ENCODE peak calls at places on chromosomes 7 and 10, in six cellular contexts. S is brain microvascular endothelial cell; L is H1; X is psoas muscle; Z is CD8-positive, alpha-beta memory T cell; G is pancreas. C is an unnamed sample.

GRCh38 chr7:148700693-148701092 is 2.0 kb downstream of the CUL1 start:
- DNase-seq in S (peak), L (no peak), X (no peak), Z (peak), G (no peak), C (no peak)

GRCh38 chr10:132499367-132499685 is 38.3 kb upstream of the INPP5A start:
- DNase-seq in S (no peak), L (no peak), X (no peak), Z (no peak), G (no peak), C (no peak)

GRCh38 chr7:125074141-125074540 is 144.5 kb upstream of the POT1 start:
- DNase-seq in S (no peak), L (no peak), X (no peak), Z (no peak), G (no peak), C (no peak)

GRCh38 chr10:77909755-77910375 is 16.7 kb downstream of the DLG5 start:
- DNase-seq in S (peak), L (no peak), X (no peak), Z (no peak), G (peak), C (no peak)

GRCh38 chr7:34807548-34808340 is 149.7 kb downstream of the NPSR1 start:
- DNase-seq in S (no peak), L (no peak), X (no peak), Z (no peak), G (no peak), C (no peak)

GRCh38 chr10:63264852-63265617 is 131.9 kb downstream of the NRBF2 start:
- DNase-seq in S (peak), L (no peak), X (no peak), Z (peak), G (no peak), C (peak)

GRCh38 chr7:3434611-3435010 is 133.6 kb downstream of the SDK1 start:
- DNase-seq in S (no peak), L (no peak), X (no peak), Z (no peak), G (no peak), C (no peak)

GRCh38 chr7:101880536-101881443 is 63.4 kb downstream of the CUX1 start:
- DNase-seq in S (peak), L (no peak), X (no peak), Z (no peak), G (no peak), C (no peak)

GRCh38 chr7:85426487-85426960 is 239.7 kb upstream of the SEMA3D start:
- DNase-seq in S (no peak), L (no peak), X (no peak), Z (no peak), G (no peak), C (no peak)

GRCh38 chr7:135666156-135666555 is 3.8 kb downstream of the STMP1 start:
- DNase-seq in S (peak), L (no peak), X (no peak), Z (no peak), G (no peak), C (no peak)

GRCh38 chr10:110864662-110865140 is 7.0 kb upstream of the PDCD4 start:
- DNase-seq in S (no peak), L (no peak), X (no peak), Z (peak), G (no peak), C (no peak)

GRCh38 chr7:1742555-1743303 is 72.7 kb downstream of the ELFN1 start:
- DNase-seq in S (peak), L (no peak), X (no peak), Z (peak), G (peak), C (peak)

GRCh38 chr10:48623607-48624132 is 18.8 kb upstream of the ARHGAP22 start:
- DNase-seq in S (no peak), L (no peak), X (no peak), Z (no peak), G (no peak), C (no peak)

GRCh38 chr7:24510781-24511180 is 62.5 kb upstream of the PALS2 start:
- DNase-seq in S (no peak), L (no peak), X (no peak), Z (no peak), G (no peak), C (no peak)

GRCh38 chr7:1889556-1890181 is 219.6 kb downstream of the ELFN1 start:
- DNase-seq in S (peak), L (no peak), X (no peak), Z (no peak), G (no peak), C (no peak)

GRCh38 chr7:26860361-26860760 is 4.0 kb downstream of the SKAP2 start:
- DNase-seq in S (no peak), L (no peak), X (no peak), Z (no peak), G (no peak), C (no peak)

GRCh38 chr10:132102071-132102716 is 36.4 kb downstream of the JAKMIP3 start:
- DNase-seq in S (no peak), L (peak), X (peak), Z (no peak), G (no peak), C (no peak)

GRCh38 chr10:125094111-125094705 is 66.2 kb downstream of the CTBP2 start:
- DNase-seq in S (no peak), L (no peak), X (peak), Z (no peak), G (no peak), C (no peak)

GRCh38 chr10:123240776-123241175 is 86.6 kb downstream of the BUB3 start:
- DNase-seq in S (no peak), L (no peak), X (no peak), Z (no peak), G (no peak), C (no peak)

DNA sequence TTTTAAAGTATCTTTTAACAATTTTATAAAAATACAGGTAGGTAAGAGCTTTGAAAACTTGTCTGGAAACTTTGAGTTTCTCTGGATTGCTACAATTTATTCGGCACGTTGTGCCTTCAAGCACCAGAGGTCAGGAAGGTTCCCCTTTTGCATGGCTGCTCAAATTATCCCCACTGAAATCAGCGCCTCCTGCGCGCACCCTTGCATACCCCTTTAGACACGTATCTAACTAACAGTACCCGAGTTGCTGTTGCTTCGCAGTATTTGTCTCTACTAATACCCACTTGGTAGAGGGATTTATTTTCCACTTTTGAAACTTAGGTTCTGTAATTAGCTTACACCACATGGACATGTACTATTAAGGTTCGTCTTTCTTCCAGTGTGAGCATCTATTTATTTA is 1.6 kb downstream of the MEOX2 start:
- DNase-seq in S (no peak), L (no peak), X (no peak), Z (no peak), G (no peak), C (peak)
- H3K4me3 ChIP-seq in S (no peak), L (no peak), X (peak), Z (no peak), G (no peak), C (peak)

DNA sequence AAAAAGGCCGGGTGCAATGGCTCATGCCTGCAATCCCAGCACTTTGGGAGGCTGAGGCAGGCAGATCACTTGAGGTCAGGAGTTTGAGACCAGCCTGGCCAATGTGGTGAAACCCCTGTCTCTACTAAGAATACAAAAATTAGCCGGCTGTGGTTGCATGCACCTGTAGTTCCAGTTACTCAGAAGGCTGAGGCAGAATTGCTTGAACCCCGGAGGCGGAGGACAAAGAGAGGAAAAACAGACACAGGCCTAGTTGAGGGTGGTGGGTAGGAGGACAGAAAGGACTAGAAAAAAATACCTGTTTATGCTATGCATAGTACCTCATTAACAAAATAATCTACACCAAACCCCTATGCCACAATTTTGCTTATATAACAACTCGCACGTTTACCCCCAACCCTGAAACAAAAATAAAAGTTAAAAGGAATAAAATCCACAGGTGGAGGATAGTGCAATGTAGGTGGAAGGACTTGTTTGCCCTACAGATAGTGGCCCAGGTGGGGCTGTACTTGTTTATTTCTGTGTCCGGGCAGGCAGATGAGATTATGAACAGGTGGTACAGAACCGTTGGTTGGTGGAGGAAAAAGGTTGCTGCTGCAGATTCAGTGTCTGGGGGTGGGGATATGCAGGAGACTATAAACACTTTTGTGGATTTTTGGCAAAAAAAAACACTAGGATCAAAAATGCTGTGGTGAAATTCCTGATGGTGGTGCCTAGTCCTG is 5.1 kb downstream of the ZNF680 start:
- DNase-seq in S (no peak), L (no peak), X (no peak), Z (no peak), G (no peak), C (no peak)
- H3K27ac ChIP-seq in S (no peak), L (no peak), X (peak), Z (no peak), G (no peak), C (peak)

DNA sequence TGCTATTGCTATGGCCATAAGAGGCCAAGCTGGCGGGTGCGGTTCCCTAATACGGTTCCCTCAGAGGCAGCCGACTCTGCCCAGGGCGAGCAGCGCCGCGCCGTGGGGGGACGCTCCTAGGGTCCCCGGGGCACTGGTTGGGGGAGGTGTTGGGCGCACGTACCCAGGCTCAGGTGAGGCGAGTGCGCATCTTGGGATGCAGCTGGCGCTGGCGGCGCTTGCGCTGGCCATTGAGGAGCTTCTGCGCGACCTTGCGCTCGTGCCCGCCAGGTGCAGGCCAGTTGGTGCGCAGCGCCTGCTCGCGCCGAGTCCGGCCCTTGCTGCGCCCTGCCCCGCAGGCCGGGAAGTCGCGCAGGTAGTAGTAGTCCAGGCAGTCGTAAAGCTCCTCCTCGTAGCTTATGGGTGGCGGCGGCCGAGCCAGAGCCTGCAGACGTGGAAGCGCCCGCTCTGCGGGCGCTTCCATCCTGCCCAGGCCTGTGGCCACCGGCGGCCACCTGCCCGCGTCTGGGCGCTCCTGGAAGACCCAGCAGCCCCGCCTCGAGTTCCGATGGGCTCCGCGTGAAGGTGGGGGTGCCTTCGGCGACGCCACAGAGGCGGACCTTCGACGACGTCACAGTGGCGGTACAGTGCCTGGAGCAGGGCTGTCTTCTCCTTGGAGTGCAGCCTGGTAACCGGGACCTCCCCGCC is at the start of gene NUPR2:
- DNase-seq in S (no peak), L (no peak), X (no peak), Z (no peak), G (no peak), C (no peak)
- H3K4me3 ChIP-seq in S (no peak), L (no peak), X (peak), Z (no peak), G (peak), C (no peak)

GRCh38 chr7:103539875-103540274 is 93.9 kb upstream of the SLC26A5 start:
- DNase-seq in S (no peak), L (no peak), X (no peak), Z (no peak), G (no peak), C (no peak)

GRCh38 chr7:103542470-103542869 is 96.5 kb upstream of the SLC26A5 start:
- DNase-seq in S (no peak), L (no peak), X (no peak), Z (no peak), G (no peak), C (no peak)

GRCh38 chr7:103540338-103540737 is 94.3 kb upstream of the SLC26A5 start:
- DNase-seq in S (no peak), L (no peak), X (no peak), Z (no peak), G (no peak), C (no peak)

GRCh38 chr7:103538964-103539709 is 93.1 kb upstream of the SLC26A5 start:
- DNase-seq in S (no peak), L (no peak), X (no peak), Z (no peak), G (no peak), C (no peak)

DNA sequence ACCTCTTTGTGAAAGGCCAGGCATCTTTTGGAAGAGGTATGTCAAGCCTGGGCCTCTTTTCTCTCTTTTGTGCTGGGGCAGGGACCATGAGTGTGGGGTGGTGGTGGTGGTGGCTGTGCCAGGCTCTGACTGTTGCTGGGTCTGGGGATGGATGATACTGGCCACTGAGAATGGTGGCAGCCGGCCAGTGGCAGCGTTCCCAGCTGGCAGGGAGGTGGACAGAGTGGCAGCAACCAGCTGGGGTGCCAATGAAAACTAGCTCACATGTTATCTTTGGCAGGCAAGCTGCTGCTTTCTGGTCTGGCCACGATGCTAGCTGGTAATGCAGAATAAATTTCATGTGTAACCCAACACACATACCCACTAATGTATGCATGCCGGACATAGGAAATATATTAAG is 95.0 kb upstream of the SLC26A5 start:
- DNase-seq in S (no peak), L (no peak), X (peak), Z (no peak), G (peak), C (peak)
- H3K27ac ChIP-seq in S (no peak), L (no peak), X (no peak), Z (no peak), G (no peak), C (no peak)

DNA sequence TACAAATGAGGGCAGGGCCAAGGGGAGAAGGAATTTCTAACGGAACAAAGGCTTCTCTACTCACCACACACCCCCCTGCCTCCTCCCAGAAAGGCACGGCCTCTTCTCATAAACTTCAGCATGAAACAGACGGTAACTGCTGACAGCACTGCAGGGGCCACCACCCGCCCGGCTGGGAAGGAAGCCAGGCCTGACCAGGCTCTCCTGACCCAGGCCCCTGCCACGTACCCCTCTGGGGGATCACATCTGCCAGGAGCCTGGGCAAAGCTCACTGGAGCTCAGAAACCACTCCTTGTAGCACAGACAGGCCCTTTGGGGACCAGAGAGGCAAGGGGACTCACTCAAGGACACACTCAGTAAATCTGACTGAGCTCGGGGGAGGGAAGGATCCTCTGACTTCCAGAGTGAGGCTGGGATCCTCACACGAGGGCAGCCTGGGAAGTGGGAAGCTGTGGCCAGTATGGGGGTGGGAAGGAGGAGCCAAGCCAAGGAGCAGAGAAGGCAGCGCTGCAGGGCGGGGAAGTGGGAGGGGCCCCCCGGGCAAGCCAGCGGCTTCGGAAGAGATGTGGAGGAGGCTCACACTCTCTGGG is 46.1 kb downstream of the ZCCHC24 start:
- DNase-seq in S (peak), L (peak), X (peak), Z (no peak), G (peak), C (peak)
- H3K4me3 ChIP-seq in S (peak), L (no peak), X (peak), Z (no peak), G (no peak), C (no peak)

GRCh38 chr7:47317537-47317936 is 264.4 kb downstream of the TNS3 start:
- DNase-seq in S (no peak), L (peak), X (no peak), Z (no peak), G (no peak), C (no peak)
- H3K27ac ChIP-seq in S (no peak), L (no peak), X (no peak), Z (no peak), G (no peak), C (peak)

GRCh38 chr7:149735779-149736477 is 37.5 kb downstream of the ZNF467 start:
- DNase-seq in S (no peak), L (peak), X (no peak), Z (no peak), G (no peak), C (no peak)

GRCh38 chr7:149742075-149742701 is 31.2 kb downstream of the ZNF467 start:
- DNase-seq in S (peak), L (peak), X (peak), Z (peak), G (peak), C (peak)

GRCh38 chr7:149743481-149743880 is 29.9 kb downstream of the ZNF467 start:
- DNase-seq in S (no peak), L (no peak), X (no peak), Z (no peak), G (no peak), C (no peak)

GRCh38 chr7:149736478-149737360 is 36.7 kb downstream of the ZNF467 start:
- DNase-seq in S (no peak), L (peak), X (no peak), Z (no peak), G (no peak), C (no peak)

DNA sequence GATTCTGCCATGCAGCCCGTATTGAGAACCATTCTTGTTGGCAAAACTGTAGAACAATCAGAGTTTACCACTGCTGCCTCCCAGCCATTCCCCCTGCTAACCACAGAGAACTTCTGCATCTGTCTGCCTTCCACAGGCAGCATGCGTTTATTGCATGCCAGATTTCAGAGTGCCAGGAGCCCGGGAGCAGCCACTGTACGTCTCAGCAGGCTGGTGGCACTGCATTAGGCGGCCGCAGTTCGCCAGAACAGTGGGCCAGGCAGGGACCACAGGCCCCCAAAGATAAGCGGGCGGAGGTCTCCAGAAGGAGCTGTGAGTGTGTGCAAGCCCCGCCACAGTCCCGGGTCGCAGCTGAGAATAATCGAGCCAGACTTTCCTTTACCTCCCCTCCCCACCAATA is 31.8 kb downstream of the ZNF467 start:
- DNase-seq in S (no peak), L (peak), X (no peak), Z (no peak), G (no peak), C (no peak)
- H3K4me3 ChIP-seq in S (no peak), L (no peak), X (peak), Z (peak), G (peak), C (peak)

C was measured in heart right ventricle.